ENCODE peak calls at places on chromosomes 12 and 14, in six cellular contexts. X is small intestine, S is MG63, N is psoas muscle, Y is heart left ventricle, U is lower lobe of right lung. E is an unnamed sample.
A peak's percentile ranks its signal among the peaks of the same experiment; 100 is the strongest.

GRCh38 chr12:117985182-117985581 is 16.4 kb upstream of the KSR2 start:
- DNase-seq in N (no peak), Y (no peak), S (peak; percentile 69), X (no peak), U (no peak), E (peak; percentile 9)

GRCh38 chr12:78880078-78880477 is 15.5 kb downstream of the SYT1 start:
- DNase-seq in N (no peak), X (no peak), Y (no peak), U (no peak), S (no peak), E (no peak)

GRCh38 chr12:39616251-39616650 is 3.4 kb downstream of the ABCD2 start:
- DNase-seq in S (no peak), U (no peak), X (no peak), N (no peak), Y (no peak), E (no peak)

GRCh38 chr14:88829188-88829587 is 4.7 kb downstream of the TTC8 start:
- DNase-seq in S (no peak), Y (no peak), X (no peak), N (no peak), U (no peak), E (no peak)

GRCh38 chr12:6461401-6462233 is 8.9 kb downstream of the VAMP1 start:
- DNase-seq in X (peak; percentile 73), S (no peak), Y (peak; percentile 44), U (peak; percentile 85), N (peak; percentile 65), E (no peak)

GRCh38 chr14:51004352-51004800 is 60.1 kb upstream of the PYGL start:
- DNase-seq in S (peak; percentile 49), U (peak; percentile 50), Y (no peak), X (no peak), N (peak; percentile 58), E (no peak)

GRCh38 chr12:123530683-123531082 is 2.8 kb downstream of the RILPL1 start:
- DNase-seq in X (no peak), S (no peak), N (no peak), U (no peak), Y (no peak), E (no peak)

GRCh38 chr14:56666716-56667115 is 87.1 kb downstream of the TMEM260 start:
- DNase-seq in Y (no peak), U (no peak), S (no peak), X (no peak), N (no peak), E (peak; percentile 83)

GRCh38 chr12:46964496-46965098 is 114.8 kb upstream of the PCED1B start:
- DNase-seq in S (peak; percentile 17), Y (no peak), U (no peak), X (no peak), N (no peak), E (peak; percentile 22)

GRCh38 chr12:105427883-105428282 is 97.4 kb downstream of the C12orf75 start:
- DNase-seq in X (no peak), Y (no peak), N (no peak), U (no peak), S (no peak), E (no peak)

DNA sequence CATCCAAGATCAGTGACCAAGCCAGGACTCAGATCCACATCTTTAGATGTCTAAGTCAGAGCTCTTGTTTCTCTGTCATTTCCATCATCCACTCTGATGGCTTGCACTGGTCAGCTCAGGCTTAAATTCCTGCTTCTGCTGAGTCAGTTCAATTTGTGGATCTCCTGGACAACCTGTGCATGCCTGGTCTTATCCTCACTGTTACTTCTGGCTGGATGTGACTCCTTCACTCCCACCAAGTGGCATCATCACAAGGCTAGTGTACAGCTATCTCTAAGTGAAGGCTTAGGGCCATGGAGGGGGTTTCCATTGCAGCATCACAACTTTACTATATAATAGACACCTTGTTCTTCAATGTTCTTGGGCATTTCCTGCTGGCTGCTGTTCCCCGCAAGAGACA is 102.9 kb downstream of the EMP1 start:
- DNase-seq in X (no peak), N (no peak), U (no peak), S (no peak), Y (no peak), E (no peak)
- H3K27me3 ChIP-seq in X (no peaks in the 10 kb centered on the region), N (no peaks in the 10 kb centered on the region), U (no peaks in the 10 kb centered on the region), S (no peaks in the 10 kb centered on the region), Y (no peaks in the 10 kb centered on the region), E (no peaks in the 10 kb centered on the region)

GRCh38 chr12:48979602-48980388 is 1.7 kb downstream of the WNT1 start:
- DNase-seq in N (peak; percentile 68), U (no peak), Y (no peak), X (peak; percentile 41), S (no peak), E (no peak)

GRCh38 chr12:48981757-48982157 is 3.6 kb downstream of the WNT1 start:
- DNase-seq in S (no peak), Y (no peak), N (peak; percentile 50), U (no peak), X (no peak), E (no peak)

GRCh38 chr12:48980953-48981756 is 3.0 kb downstream of the WNT1 start:
- DNase-seq in N (peak; percentile 63), U (peak; percentile 57), S (no peak), X (peak; percentile 28), Y (peak; percentile 35), E (no peak)

GRCh38 chr12:48980389-48980952 is 2.3 kb downstream of the WNT1 start:
- DNase-seq in N (peak; percentile 64), Y (no peak), U (peak; percentile 58), S (no peak), X (peak; percentile 51), E (no peak)

GRCh38 chr12:48982397-48983080 is 4.4 kb downstream of the WNT1 start:
- DNase-seq in X (no peak), S (no peak), U (no peak), N (no peak), Y (no peak), E (no peak)
- H3K27me3 ChIP-seq in X (no peaks in the 10 kb centered on the region), S (peaks cover 50% of the 10 kb centered on the region), U (peaks cover 96% of the 10 kb centered on the region), N (no peaks in the 10 kb centered on the region), Y (peaks cover 42% of the 10 kb centered on the region), E (peaks cover 82% of the 10 kb centered on the region)

GRCh38 chr12:12716845-12717585 is at the start of gene CDKN1B:
- DNase-seq in S (peak; percentile 97), N (peak; percentile 96), X (peak; percentile 92), Y (peak; percentile 94), U (peak; percentile 96), E (peak; percentile 92)

GRCh38 chr12:12715459-12716150 is 1.6 kb upstream of the CDKN1B start:
- DNase-seq in X (peak; percentile 36), U (no peak), Y (no peak), S (peak; percentile 22), N (no peak), E (no peak)

GRCh38 chr12:12717586-12718381 is 616 bp downstream of the CDKN1B start:
- DNase-seq in S (peak; percentile 19), X (peak; percentile 50), U (peak; percentile 67), N (peak; percentile 72), Y (peak; percentile 39), E (no peak)

GRCh38 chr12:12715128-12715458 is 2.1 kb upstream of the CDKN1B start:
- DNase-seq in X (no peak), U (no peak), N (no peak), Y (no peak), S (no peak), E (no peak)

GRCh38 chr12:12716151-12716844 is 870 bp upstream of the CDKN1B start:
- DNase-seq in Y (no peak), X (peak; percentile 54), S (no peak), U (no peak), N (no peak), E (peak; percentile 51)
- H3K27me3 ChIP-seq in Y (no peaks in the 10 kb centered on the region), X (no peaks in the 10 kb centered on the region), S (no peaks in the 10 kb centered on the region), U (no peaks in the 10 kb centered on the region), N (no peaks in the 10 kb centered on the region), E (no peaks in the 10 kb centered on the region)

GRCh38 chr12:53970451-53970850 is 2.5 kb upstream of the HOXC11 start:
- DNase-seq in N (no peak), U (no peak), S (no peak), X (no peak), Y (no peak), E (no peak)
- H3K27me3 ChIP-seq in N (no peaks in the 10 kb centered on the region), U (peaks cover 98% of the 10 kb centered on the region), S (no peaks in the 10 kb centered on the region), X (peaks cover 5% of the 10 kb centered on the region), Y (peaks cover 78% of the 10 kb centered on the region), E (peaks cover 90% of the 10 kb centered on the region)

GRCh38 chr12:109173443-109174240 is 57.3 kb downstream of the ACACB start:
- DNase-seq in N (no peak), Y (no peak), U (no peak), S (no peak), X (no peak), E (no peak)

GRCh38 chr12:109170335-109170734 is 53.9 kb downstream of the ACACB start:
- DNase-seq in N (no peak), U (no peak), Y (no peak), S (no peak), X (no peak), E (no peak)

GRCh38 chr12:109169676-109170075 is 53.3 kb downstream of the ACACB start:
- DNase-seq in X (no peak), S (no peak), Y (no peak), N (no peak), U (no peak), E (peak; percentile 34)

GRCh38 chr12:109178532-109178931 is 62.1 kb downstream of the ACACB start:
- DNase-seq in X (no peak), Y (no peak), S (no peak), U (no peak), N (no peak), E (no peak)

GRCh38 chr12:109174468-109174867 is 58.1 kb downstream of the ACACB start:
- DNase-seq in U (no peak), X (no peak), Y (no peak), N (no peak), S (no peak), E (no peak)
- H3K27me3 ChIP-seq in U (no peaks in the 10 kb centered on the region), X (no peaks in the 10 kb centered on the region), Y (no peaks in the 10 kb centered on the region), N (no peaks in the 10 kb centered on the region), S (no peaks in the 10 kb centered on the region), E (no peaks in the 10 kb centered on the region)

DNA sequence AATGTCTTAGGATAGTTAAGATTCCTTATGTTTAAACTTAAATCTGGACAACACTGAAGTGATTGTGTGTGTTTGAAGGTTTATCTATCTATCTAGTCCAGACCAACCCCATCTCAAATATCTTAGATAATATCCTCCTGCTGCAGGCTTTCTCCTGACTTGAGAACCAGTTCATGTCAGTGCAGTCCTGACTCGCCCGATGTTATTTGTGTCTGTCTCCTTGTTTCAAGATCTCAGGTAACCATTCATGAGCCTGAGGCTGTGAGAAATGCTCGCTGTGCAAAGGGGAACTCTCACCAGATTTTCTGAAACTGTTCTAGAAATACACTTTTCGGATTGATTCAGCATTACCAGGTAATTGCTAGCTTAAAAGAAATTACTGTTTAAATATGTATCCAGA is 356.2 kb downstream of the SNAPC1 start:
- DNase-seq in X (no peak), U (no peak), S (no peak), Y (no peak), N (no peak), E (no peak)
- H3K27me3 ChIP-seq in X (peaks cover 3% of the 10 kb centered on the region), U (peaks cover 57% of the 10 kb centered on the region), S (peaks cover 23% of the 10 kb centered on the region), Y (peaks cover 14% of the 10 kb centered on the region), N (peaks cover 16% of the 10 kb centered on the region), E (peaks cover 21% of the 10 kb centered on the region)

GRCh38 chr12:57225680-57226190 is 3.8 kb upstream of the SHMT2 start:
- DNase-seq in Y (no peak), N (no peak), S (no peak), X (no peak), U (no peak), E (no peak)
- H3K27me3 ChIP-seq in Y (peaks cover 27% of the 10 kb centered on the region), N (no peaks in the 10 kb centered on the region), S (no peaks in the 10 kb centered on the region), X (peaks cover 4% of the 10 kb centered on the region), U (peaks cover 68% of the 10 kb centered on the region), E (peaks cover 14% of the 10 kb centered on the region)